ENCODE peak calls at places on chromosomes 4 and X, in five cellular contexts. B is neural progenitor cell, U is PC-3, R is GM23248, V is GM23338. F is an unnamed sample.

GRCh38 chrX:400258-400657 is 13.6 kb upstream of the PPP2R3B start:
- DNase-seq in B (no peak), U (no peak), R (no peak), V (no peak), F (no peak)

GRCh38 chrX:139204576-139204902 is 326.0 kb upstream of the F9 start:
- DNase-seq in V (no peak), B (no peak), U (no peak), R (no peak), F (no peak)

GRCh38 chr4:146522862-146523205 is 1.1 kb upstream of the SLC10A7 start:
- DNase-seq in U (peak), B (no peak), V (peak), R (peak), F (no peak)

GRCh38 chrX:16882188-16882587 is 12.0 kb upstream of the RBBP7 start:
- DNase-seq in R (peak), U (peak), V (no peak), B (peak), F (peak)

GRCh38 chrX:136163694-136164093 is 16.4 kb downstream of the FHL1 start:
- DNase-seq in R (peak), V (no peak), B (no peak), U (no peak), F (no peak)

GRCh38 chr4:141905751-141906150 is 269.4 kb downstream of the IL15 start:
- DNase-seq in R (peak), V (no peak), U (peak), B (no peak), F (no peak)

GRCh38 chr4:89752932-89753598 is 83.9 kb downstream of the SNCA start:
- DNase-seq in R (peak), V (no peak), B (no peak), U (no peak), F (no peak)

GRCh38 chr4:120769227-120769626 is 153.3 kb downstream of the PRDM5 start:
- DNase-seq in B (peak), V (no peak), U (no peak), R (peak), F (no peak)

GRCh38 chr4:95548738-95549245 is at the start of gene UNC5C:
- DNase-seq in U (no peak), V (peak), R (peak), B (peak), F (no peak)

GRCh38 chr4:95693594-95693993 is 144.8 kb upstream of the UNC5C start:
- DNase-seq in U (peak), V (peak), B (peak), R (no peak), F (peak)

GRCh38 chr4:127856485-127857447 is 23.9 kb upstream of the PLK4 start:
- DNase-seq in V (peak), B (no peak), U (peak), R (peak), F (no peak)

GRCh38 chrX:115322375-115322774 is 32.9 kb downstream of the LUZP4 start:
- DNase-seq in U (no peak), R (no peak), B (no peak), V (no peak), F (peak)

GRCh38 chr4:79273918-79274317 is 51.9 kb downstream of the NAA11 start:
- DNase-seq in B (no peak), V (no peak), U (no peak), R (peak), F (no peak)

GRCh38 chr4:27318740-27319139 is 458.1 kb downstream of the STIM2 start:
- DNase-seq in R (peak), V (peak), U (peak), B (peak), F (no peak)

GRCh38 chrX:54208531-54208930 is 25.5 kb upstream of the FAM120C start:
- DNase-seq in R (peak), U (no peak), B (no peak), V (no peak), F (no peak)

GRCh38 chrX:11113731-11114130 is 2.6 kb downstream of the HCCS start:
- DNase-seq in R (peak), U (no peak), V (no peak), B (no peak), F (peak)

GRCh38 chr4:164424852-164425251 is 329.1 kb upstream of the SMIM31 start:
- DNase-seq in U (peak), B (no peak), V (no peak), R (no peak), F (no peak)

GRCh38 chr4:152935661-152936445 is at the start of gene FHDC1:
- DNase-seq in V (peak), R (peak), B (peak), U (peak), F (peak)

GRCh38 chrX:150293311-150294013 is 69.7 kb upstream of the MAMLD1 start:
- DNase-seq in U (peak), R (no peak), V (no peak), B (no peak), F (no peak)

GRCh38 chr4:93788712-93789111 is 39.8 kb upstream of the ATOH1 start:
- DNase-seq in U (peak), B (peak), V (peak), R (peak), F (peak)

GRCh38 chrX:63754141-63754859 is 30.7 kb downstream of the ARHGEF9 start:
- DNase-seq in B (no peak), R (peak), V (no peak), U (no peak), F (no peak)

GRCh38 chrX:35076061-35076460 is 133.5 kb downstream of the FAM47B start:
- DNase-seq in R (no peak), B (peak), V (peak), U (no peak), F (no peak)

GRCh38 chr4:185782523-185782922 is 29.5 kb downstream of the SORBS2 start:
- DNase-seq in R (peak), U (peak), B (no peak), V (no peak), F (no peak)

GRCh38 chrX:30488092-30488491 is 89.5 kb downstream of the TASL start:
- DNase-seq in R (peak), B (peak), U (peak), V (peak), F (peak)

GRCh38 chr4:71221510-71222466 is 117.0 kb upstream of the SLC4A4 start:
- DNase-seq in B (no peak), U (peak), R (no peak), V (no peak), F (no peak)

GRCh38 chrX:120823554-120823953 is 52.1 kb downstream of the CT47B1 start:
- DNase-seq in R (no peak), B (no peak), V (no peak), U (peak), F (no peak)

GRCh38 chr4:95638920-95639501 is 90.2 kb upstream of the UNC5C start:
- DNase-seq in U (no peak), R (no peak), B (no peak), V (no peak), F (peak)

GRCh38 chr4:92520563-92520962 is 216.8 kb downstream of the GRID2 start:
- DNase-seq in B (peak), U (no peak), R (no peak), V (peak), F (no peak)

GRCh38 chrX:101729986-101730385 is 70.3 kb upstream of the ARMCX2 start:
- DNase-seq in R (no peak), B (no peak), U (no peak), V (peak), F (no peak)

GRCh38 chrX:2901367-2902036 is 27.6 kb downstream of the ARSD start:
- DNase-seq in R (no peak), V (no peak), B (no peak), U (no peak), F (no peak)
- TF ChIP-seq EZH2phosphoT487 in R (no peak), V (no peak), B (no peak), U (no peak), F (no peak)

GRCh38 chr4:133149364-133149695 is 236 bp downstream of the PCDH10 start:
- DNase-seq in U (no peak), V (no peak), B (no peak), R (no peak), F (no peak)

GRCh38 chr4:133148690-133149363 is at the start of gene PCDH10:
- DNase-seq in B (peak), R (peak), V (peak), U (peak), F (peak)

GRCh38 chr4:133146574-133147198 is 2.4 kb upstream of the PCDH10 start:
- DNase-seq in B (peak), R (peak), U (peak), V (peak), F (peak)

GRCh38 chr4:133147365-133147821 is 1.7 kb upstream of the PCDH10 start:
- DNase-seq in B (peak), R (no peak), U (peak), V (peak), F (no peak)

DNA sequence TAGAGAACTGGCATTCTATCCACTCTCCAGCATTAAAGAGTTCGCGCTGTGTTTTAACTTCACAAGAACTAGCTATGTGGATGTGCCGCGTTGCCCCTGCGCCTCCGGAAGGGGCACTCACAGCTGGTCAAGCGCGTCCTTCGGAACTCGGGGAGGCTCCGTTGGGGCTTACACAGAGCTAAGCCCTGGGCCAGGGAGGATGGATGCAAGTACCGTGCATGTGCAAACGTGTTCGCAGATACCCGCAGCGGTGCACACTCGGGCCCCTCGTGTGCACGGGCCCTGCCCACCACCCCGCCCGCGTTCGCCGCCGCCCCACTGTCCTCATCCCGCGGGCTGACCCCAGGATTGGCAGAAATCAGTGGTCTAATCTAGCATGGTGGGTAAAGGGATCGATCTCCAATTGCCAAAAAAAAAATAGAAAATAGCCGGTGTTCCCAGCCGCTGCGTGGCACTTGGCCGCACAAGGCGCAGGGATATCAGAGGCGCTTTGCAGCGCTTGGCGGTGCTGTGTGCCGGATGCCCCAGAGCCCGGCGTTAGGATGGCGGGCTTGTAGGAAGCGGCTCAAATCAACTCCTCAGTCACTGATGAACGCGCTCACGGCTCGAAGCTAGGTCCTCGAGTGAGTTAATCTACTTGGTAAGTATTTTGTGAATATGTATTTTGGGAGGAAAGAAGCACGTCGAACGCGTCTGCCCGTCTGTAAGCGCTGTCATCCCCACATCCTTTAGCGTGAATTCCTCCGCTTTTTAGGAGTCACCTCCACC is 988 bp upstream of the PCDH10 start:
- DNase-seq in R (peak), B (peak), U (peak), V (peak), F (no peak)
- H2AFZ ChIP-seq in R (peak), B (peak), U (peak), V (peak), F (no peak)

GRCh38 chr4:168612435-168613139 is 115.7 kb downstream of the PALLD start:
- DNase-seq in R (peak), V (no peak), U (peak), B (no peak), F (no peak)
- TF ChIP-seq EZH2phosphoT487 in R (no peak), V (no peak), U (no peak), B (no peak), F (no peak)

GRCh38 chr4:22237846-22238513 is 277.9 kb downstream of the ADGRA3 start:
- DNase-seq in B (peak), R (no peak), V (peak), U (no peak), F (peak)
- H2AFZ ChIP-seq in B (peak), R (no peak), V (peak), U (no peak), F (peak)

GRCh38 chr4:183628189-183628588 is 30.8 kb downstream of the RWDD4 start:
- DNase-seq in V (no peak), B (no peak), U (no peak), R (no peak), F (no peak)
- TF ChIP-seq EZH2phosphoT487 in V (no peak), B (no peak), U (no peak), R (no peak), F (no peak)

DNA sequence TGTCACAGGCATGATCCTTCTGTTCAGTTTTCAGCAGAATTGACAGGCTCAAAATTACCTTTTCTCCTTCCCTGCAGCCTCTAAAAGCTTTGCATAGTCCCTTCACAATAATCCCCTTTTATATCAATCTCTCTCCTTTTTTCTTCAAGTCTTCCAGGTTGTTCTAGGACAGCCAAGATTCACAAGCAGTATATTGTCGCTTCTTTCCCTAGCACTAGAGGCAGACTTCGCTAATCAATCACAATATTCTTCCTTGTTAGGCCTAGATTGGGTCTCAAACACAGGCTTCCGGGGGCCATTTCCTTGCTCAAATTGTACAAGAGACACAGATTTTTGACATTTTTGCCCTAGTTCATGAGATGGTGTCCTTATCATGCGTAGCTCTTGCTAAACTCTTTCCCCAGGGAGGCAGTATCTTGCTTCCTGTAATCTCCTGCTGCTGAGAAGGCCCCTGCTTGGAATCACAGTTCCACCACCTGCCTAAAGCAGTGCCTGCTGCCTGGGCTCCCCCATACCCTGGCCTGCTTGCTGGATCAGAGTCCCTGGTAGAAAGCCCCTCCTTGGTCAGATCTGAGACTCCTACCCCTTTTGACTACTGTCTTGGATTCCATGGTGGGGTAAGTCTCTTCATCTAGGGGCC is 57.3 kb downstream of the DMP1 start:
- DNase-seq in R (no peak), B (no peak), V (peak), U (no peak), F (no peak)
- H2AFZ ChIP-seq in R (no peak), B (peak), V (peak), U (no peak), F (no peak)

GRCh38 chrX:77900688-77901087 is 1.4 kb downstream of the COX7B start:
- DNase-seq in V (no peak), U (no peak), B (no peak), R (peak), F (no peak)

GRCh38 chrX:77893713-77894112 is 1.5 kb downstream of the MAGT1 start:
- DNase-seq in V (no peak), U (no peak), R (no peak), B (no peak), F (no peak)

GRCh38 chrX:77894921-77895886 is at the start of gene MAGT1:
- DNase-seq in U (peak), R (peak), V (peak), B (peak), F (peak)

GRCh38 chrX:77901506-77901905 is 2.2 kb downstream of the COX7B start:
- DNase-seq in V (no peak), R (no peak), B (no peak), U (no peak), F (no peak)

GRCh38 chrX:77899081-77899828 is at the start of gene COX7B:
- DNase-seq in B (peak), U (peak), V (peak), R (peak), F (peak)
- TF ChIP-seq EZH2phosphoT487 in B (no peak), U (no peak), V (no peak), R (no peak), F (no peak)

DNA sequence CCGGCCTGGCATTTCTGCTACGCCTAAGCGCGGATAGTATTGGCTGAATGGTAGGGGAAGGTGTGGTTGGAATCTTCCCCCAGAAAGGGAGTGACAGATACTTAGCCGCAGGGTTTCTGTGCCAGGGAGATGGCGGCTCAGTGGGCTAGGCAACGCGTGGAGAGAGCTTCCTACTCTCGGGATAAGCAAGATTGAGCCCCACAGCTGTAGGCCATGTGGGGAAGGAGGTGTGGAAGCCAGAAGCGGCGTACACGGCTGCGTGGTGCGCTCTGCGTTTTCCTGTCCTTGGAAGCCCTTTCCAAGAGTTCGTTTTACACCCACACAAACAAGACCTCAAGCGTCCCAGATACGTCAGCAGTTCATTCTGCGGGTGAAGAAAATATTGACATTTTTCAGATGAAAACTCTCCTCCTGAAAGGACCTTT is 376 bp upstream of the GPAT3 start:
- DNase-seq in R (peak), V (peak), U (peak), B (peak), F (peak)
- H2AFZ ChIP-seq in R (peak), V (peak), U (peak), B (peak), F (peak)

DNA sequence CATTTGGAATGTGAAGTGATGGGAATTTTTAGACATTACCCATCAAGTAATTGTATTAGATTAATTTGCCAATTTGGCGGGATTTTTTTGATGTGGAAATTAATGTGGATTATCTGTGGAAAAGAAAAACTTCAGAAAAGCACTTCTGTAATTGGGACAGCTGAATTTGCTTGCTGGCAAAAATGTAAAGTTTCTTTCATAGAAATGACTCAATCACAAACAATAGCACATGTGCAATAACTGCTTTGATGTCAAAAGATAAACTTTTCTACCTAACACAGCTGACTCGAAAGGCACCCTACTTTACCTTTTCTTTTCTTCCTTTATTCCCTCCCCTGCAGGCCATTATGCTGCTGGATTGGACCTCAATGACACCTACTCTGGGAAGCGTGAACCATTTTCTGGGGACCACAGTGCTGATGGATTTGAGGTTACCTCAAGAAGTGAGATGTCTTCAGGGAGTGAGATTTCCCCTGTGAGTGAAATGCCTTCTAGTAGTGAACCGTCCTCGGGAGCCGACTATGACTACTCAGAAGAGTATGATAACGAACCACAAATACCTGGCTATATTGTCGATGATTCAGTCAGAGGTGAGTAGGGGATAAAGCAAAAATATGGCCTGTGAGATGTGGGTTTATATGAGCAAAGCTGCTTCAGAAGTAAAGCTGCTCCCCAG is 1.4 kb downstream of the AREG start:
- DNase-seq in R (no peak), U (peak), B (no peak), V (no peak), F (no peak)
- TF ChIP-seq EZH2phosphoT487 in R (no peak), U (no peak), B (no peak), V (no peak), F (no peak)